ENCODE peak calls at places on chromosomes 16 and 17, in seven cellular contexts. B, V, K, A, I, U and Z are unnamed samples. For H3K4me1, the result is how much of the 10 kb centered on the place peaks cover.

GRCh38 chr16:66270333-66270927 is 96.1 kb upstream of the CDH5 start:
- DNase-seq in B (peak), V (peak), K (peak), A (peak), I (peak), U (peak), Z (peak)

GRCh38 chr17:72351884-72352346 is 231.1 kb downstream of the SOX9 start:
- DNase-seq in B (peak), V (no peak), K (no peak), A (no peak), I (no peak), U (no peak), Z (no peak)

GRCh38 chr17:50331085-50331791 is 14.7 kb upstream of the XYLT2 start:
- DNase-seq in B (no peak), V (no peak), K (peak), A (no peak), I (no peak), U (no peak), Z (peak)

GRCh38 chr16:16025214-16025968 is 76.0 kb downstream of the ABCC1 start:
- DNase-seq in B (no peak), V (no peak), K (peak), A (no peak), I (peak), U (no peak), Z (peak)

GRCh38 chr17:79997004-79997673 is 38.5 kb downstream of the TBC1D16 start:
- DNase-seq in B (no peak), V (no peak), K (no peak), A (no peak), I (peak), U (no peak), Z (no peak)

GRCh38 chr16:47018223-47018891 is 44.9 kb upstream of the DNAJA2 start:
- DNase-seq in B (peak), V (peak), K (peak), A (peak), I (peak), U (peak), Z (peak)

GRCh38 chr17:41178341-41178740 is 320 bp upstream of the KRTAP4-2 start:
- DNase-seq in B (no peak), V (no peak), K (peak), A (no peak), I (no peak), U (no peak), Z (peak)

GRCh38 chr16:8096211-8096610 is 494.1 kb downstream of the TMEM114 start:
- DNase-seq in B (no peak), V (no peak), K (no peak), A (no peak), I (no peak), U (no peak), Z (no peak)

GRCh38 chr17:49567871-49568694 is 7.6 kb upstream of the NXPH3 start:
- DNase-seq in B (peak), V (peak), K (peak), A (peak), I (peak), U (peak), Z (peak)

GRCh38 chr17:14038206-14038605 is 31.1 kb upstream of the COX10 start:
- DNase-seq in B (no peak), V (no peak), K (no peak), A (no peak), I (no peak), U (no peak), Z (peak)

GRCh38 chr16:72962347-72962746 is 85.6 kb downstream of the ZFHX3 start:
- DNase-seq in B (no peak), V (no peak), K (no peak), A (no peak), I (no peak), U (no peak), Z (no peak)

GRCh38 chr17:13323990-13324389 is 277.7 kb downstream of the HS3ST3A1 start:
- DNase-seq in B (no peak), V (no peak), K (no peak), A (no peak), I (no peak), U (peak), Z (no peak)

GRCh38 chr17:63610854-63611253 is 10.2 kb downstream of the TACO1 start:
- DNase-seq in B (no peak), V (no peak), K (no peak), A (no peak), I (no peak), U (no peak), Z (no peak)

GRCh38 chr17:67431210-67432015 is 54.3 kb downstream of the PITPNC1 start:
- DNase-seq in B (no peak), V (no peak), K (peak), A (peak), I (no peak), U (peak), Z (peak)

GRCh38 chr16:88628512-88628974 is 9.8 kb upstream of the IL17C start:
- DNase-seq in B (peak), V (no peak), K (peak), A (no peak), I (peak), U (no peak), Z (no peak)

GRCh38 chr16:65763640-65764305 is 602.7 kb upstream of the CDH5 start:
- DNase-seq in B (no peak), V (peak), K (no peak), A (no peak), I (peak), U (peak), Z (no peak)

GRCh38 chr16:30095166-30096078 is 591 bp downstream of the YPEL3 start:
- DNase-seq in B (peak), V (peak), K (no peak), A (no peak), I (no peak), U (no peak), Z (peak)

GRCh38 chr16:84528317-84528716 is 23.9 kb upstream of the MEAK7 start:
- DNase-seq in B (no peak), V (no peak), K (no peak), A (no peak), I (no peak), U (no peak), Z (no peak)

GRCh38 chr16:3576211-3576610 is 992 bp downstream of the NLRC3 start:
- DNase-seq in B (no peak), V (no peak), K (no peak), A (no peak), I (peak), U (no peak), Z (no peak)

GRCh38 chr16:14486520-14487303 is 143.3 kb downstream of the PARN start:
- DNase-seq in B (peak), V (no peak), K (peak), A (peak), I (no peak), U (peak), Z (peak)

GRCh38 chr16:9332574-9333148 is 241.2 kb downstream of the HAPSTR1 start:
- DNase-seq in B (no peak), V (no peak), K (no peak), A (no peak), I (no peak), U (no peak), Z (no peak)

GRCh38 chr16:83744521-83744981 is 63.2 kb upstream of the HSBP1 start:
- DNase-seq in B (no peak), V (no peak), K (peak), A (no peak), I (no peak), U (peak), Z (peak)

GRCh38 chr16:68369697-68370096 is 58.9 kb downstream of the PRMT7 start:
- DNase-seq in B (no peak), V (peak), K (no peak), A (no peak), I (no peak), U (no peak), Z (no peak)

GRCh38 chr16:592518-593306 is 2.8 kb downstream of the RAB40C start:
- DNase-seq in B (no peak), V (no peak), K (no peak), A (no peak), I (no peak), U (no peak), Z (peak)

GRCh38 chr17:39576187-39576586 is 31.5 kb downstream of the NEUROD2 start:
- DNase-seq in B (peak), V (no peak), K (no peak), A (peak), I (peak), U (no peak), Z (peak)

GRCh38 chr16:102060-102855 is 24.2 kb downstream of the MPG start:
- DNase-seq in B (no peak), V (no peak), K (no peak), A (no peak), I (no peak), U (no peak), Z (no peak)

GRCh38 chr17:39547713-39548478 is 59.8 kb downstream of the NEUROD2 start:
- DNase-seq in B (peak), V (peak), K (peak), A (peak), I (peak), U (peak), Z (peak)

GRCh38 chr17:64016248-64016784 is 4.1 kb downstream of the ICAM2 start:
- DNase-seq in B (no peak), V (no peak), K (no peak), A (no peak), I (peak), U (no peak), Z (peak)

GRCh38 chr16:20740007-20740883 is 1.4 kb downstream of the THUMPD1 start:
- DNase-seq in B (peak), V (peak), K (peak), A (no peak), I (peak), U (no peak), Z (peak)

GRCh38 chr16:47140686-47141085 is 3.1 kb downstream of the NETO2 start:
- DNase-seq in B (no peak), V (no peak), K (no peak), A (no peak), I (no peak), U (no peak), Z (no peak)

GRCh38 chr17:1746975-1747543 is 4.4 kb downstream of the SERPINF2 start:
- DNase-seq in B (peak), V (no peak), K (no peak), A (no peak), I (no peak), U (peak), Z (no peak)

GRCh38 chr16:58157239-58157638 is 28.1 kb upstream of the CFAP20 start:
- DNase-seq in B (no peak), V (no peak), K (no peak), A (no peak), I (no peak), U (no peak), Z (no peak)

GRCh38 chr17:63531022-63531965 is 8.1 kb downstream of the KCNH6 start:
- DNase-seq in B (no peak), V (no peak), K (no peak), A (no peak), I (no peak), U (no peak), Z (peak)

GRCh38 chr17:72446118-72446517 is 325.3 kb downstream of the SOX9 start:
- DNase-seq in B (no peak), V (no peak), K (no peak), A (no peak), I (no peak), U (no peak), Z (no peak)

GRCh38 chr16:66905633-66906539 is 12.8 kb downstream of the CDH16 start:
- DNase-seq in B (peak), V (peak), K (no peak), A (no peak), I (peak), U (peak), Z (no peak)

GRCh38 chr17:35345445-35345925 is 27.9 kb downstream of the SLFN11 start:
- DNase-seq in B (peak), V (no peak), K (no peak), A (no peak), I (no peak), U (no peak), Z (no peak)

GRCh38 chr17:71964559-71964958 is 156.3 kb upstream of the SOX9 start:
- DNase-seq in B (no peak), V (no peak), K (no peak), A (no peak), I (no peak), U (no peak), Z (no peak)

GRCh38 chr16:75004460-75004859 is 5.6 kb downstream of the ZNRF1 start:
- DNase-seq in B (no peak), V (no peak), K (no peak), A (no peak), I (no peak), U (no peak), Z (no peak)

GRCh38 chr16:75005697-75006096 is 6.9 kb downstream of the ZNRF1 start:
- DNase-seq in B (no peak), V (no peak), K (no peak), A (no peak), I (no peak), U (no peak), Z (no peak)

GRCh38 chr16:75010427-75010826 is 11.6 kb downstream of the ZNRF1 start:
- DNase-seq in B (no peak), V (no peak), K (no peak), A (no peak), I (no peak), U (no peak), Z (no peak)

GRCh38 chr16:75003931-75004330 is 5.1 kb downstream of the ZNRF1 start:
- DNase-seq in B (no peak), V (no peak), K (no peak), A (no peak), I (no peak), U (no peak), Z (no peak)

GRCh38 chr16:75007443-75007842 is 8.6 kb downstream of the ZNRF1 start:
- DNase-seq in B (no peak), V (no peak), K (no peak), A (no peak), I (no peak), U (no peak), Z (no peak)
- H3K4me1 ChIP-seq in B (under half), V (under half), K (under half), A (under half), I (under half), U (under half), Z (under half)

DNA sequence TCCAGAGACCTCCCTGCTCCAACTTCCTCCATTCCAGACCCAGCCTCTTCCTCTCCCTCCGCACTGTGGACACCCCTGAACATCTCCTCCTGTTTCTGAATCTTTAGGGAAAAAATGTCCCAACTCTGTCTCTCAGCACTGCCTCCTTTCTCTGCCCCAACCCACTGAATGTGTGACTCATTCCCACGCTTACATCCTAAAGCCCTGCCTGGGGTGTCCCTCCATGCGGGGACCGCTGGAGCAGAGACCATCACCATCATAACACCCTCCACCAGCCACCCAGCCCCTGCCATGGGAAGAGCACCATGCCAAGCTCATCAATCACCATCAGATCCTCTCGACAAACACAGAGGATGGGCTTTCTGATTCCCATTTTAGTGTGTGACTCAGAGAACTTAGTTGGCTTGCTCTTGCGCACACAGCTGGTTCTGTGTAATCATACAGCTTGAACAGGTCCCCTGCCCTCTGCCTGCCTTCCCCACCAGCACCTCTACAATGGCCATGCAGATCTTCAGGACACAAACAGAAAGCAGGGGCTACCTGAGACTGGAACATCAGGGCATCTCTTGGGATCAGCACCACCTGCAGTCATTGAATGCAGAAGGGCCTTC is 10.7 kb downstream of the RPRML start:
- DNase-seq in B (no peak), V (no peak), K (no peak), A (no peak), I (no peak), U (no peak), Z (peak)
- TF ChIP-seq EZH2phosphoT487 in B (no peak), V (no peak), K (no peak), A (no peak), I (no peak), U (no peak), Z (no peak)

GRCh38 chr17:78357177-78357586 is 2.7 kb downstream of the SOCS3 start:
- DNase-seq in B (no peak), V (no peak), K (peak), A (no peak), I (no peak), U (no peak), Z (peak)
- H3K4me1 ChIP-seq in B (half or more), V (under half), K (under half), A (under half), I (under half), U (under half), Z (under half)

GRCh38 chr17:75540923-75541503 is 15.5 kb downstream of the LLGL2 start:
- DNase-seq in B (no peak), V (no peak), K (no peak), A (no peak), I (no peak), U (no peak), Z (no peak)

GRCh38 chr17:75535119-75535537 is 9.6 kb downstream of the LLGL2 start:
- DNase-seq in B (no peak), V (no peak), K (no peak), A (no peak), I (peak), U (peak), Z (no peak)

GRCh38 chr17:75539969-75540729 is 14.7 kb downstream of the LLGL2 start:
- DNase-seq in B (no peak), V (no peak), K (no peak), A (no peak), I (no peak), U (no peak), Z (no peak)

GRCh38 chr17:75535871-75536270 is 10.4 kb downstream of the LLGL2 start:
- DNase-seq in B (no peak), V (no peak), K (no peak), A (no peak), I (no peak), U (no peak), Z (no peak)

DNA sequence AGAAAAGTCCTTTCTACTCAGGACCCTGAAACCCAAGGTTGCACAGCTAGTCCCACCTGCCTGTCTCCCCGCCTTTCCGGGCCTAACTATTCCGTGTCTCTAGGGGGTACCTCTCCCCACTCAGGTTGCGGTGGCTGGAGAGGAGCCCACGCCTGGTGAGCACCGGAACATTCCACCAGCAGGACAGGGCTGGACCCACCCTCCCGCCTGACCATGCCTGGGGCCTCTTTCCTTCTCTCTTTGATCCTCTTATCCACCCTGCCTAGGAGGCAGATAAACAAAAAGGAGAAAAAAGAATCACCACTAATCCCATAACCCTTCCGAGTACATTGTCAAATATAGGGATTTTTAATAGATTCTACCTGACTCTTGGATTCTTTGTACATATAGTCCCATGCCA is 10.9 kb downstream of the LLGL2 start:
- DNase-seq in B (no peak), V (no peak), K (no peak), A (no peak), I (no peak), U (no peak), Z (no peak)
- TF ChIP-seq EZH2phosphoT487 in B (no peak), V (no peak), K (no peak), A (no peak), I (no peak), U (no peak), Z (no peak)

GRCh38 chr17:60146206-60146605 is 3.6 kb upstream of the CA4 start:
- DNase-seq in B (no peak), V (no peak), K (no peak), A (no peak), I (no peak), U (no peak), Z (no peak)
- H3K4me1 ChIP-seq in B (under half), V (under half), K (under half), A (under half), I (under half), U (under half), Z (under half)

GRCh38 chr16:1677339-1677738 is 740 bp upstream of the JPT2 start:
- DNase-seq in B (peak), V (no peak), K (no peak), A (no peak), I (no peak), U (no peak), Z (no peak)

GRCh38 chr16:1676661-1677060 is 1.4 kb upstream of the JPT2 start:
- DNase-seq in B (no peak), V (no peak), K (no peak), A (no peak), I (no peak), U (no peak), Z (no peak)

GRCh38 chr16:1677942-1678499 is at the start of gene JPT2:
- DNase-seq in B (peak), V (peak), K (peak), A (peak), I (peak), U (peak), Z (peak)

GRCh38 chr16:1680361-1680760 is 2.3 kb downstream of the JPT2 start:
- DNase-seq in B (no peak), V (no peak), K (no peak), A (no peak), I (no peak), U (no peak), Z (no peak)

GRCh38 chr16:1678500-1679098 is 520 bp downstream of the JPT2 start:
- DNase-seq in B (peak), V (no peak), K (peak), A (no peak), I (peak), U (peak), Z (peak)
- TF ChIP-seq EZH2phosphoT487 in B (no peak), V (no peak), K (no peak), A (no peak), I (no peak), U (no peak), Z (no peak)

GRCh38 chr17:17054636-17055035 is 12.4 kb downstream of the MPRIP start:
- DNase-seq in B (no peak), V (no peak), K (no peak), A (no peak), I (no peak), U (no peak), Z (no peak)
- H3K4me1 ChIP-seq in B (under half), V (under half), K (under half), A (under half), I (under half), U (under half), Z (half or more)